ENCODE peak calls at places on chromosomes 11 and 22, in eight cellular contexts. U is activated CD4-positive, alpha-beta T cell treated with anti-CD3 and anti-CD28 coated beads, Interleukin-2, amount 10 ng/mL, durations not matched to agents 7 days and 5 days; L is brain microvascular endothelial cell; E is HuH-7; X is M059J; J is stimulated activated CD4-positive, alpha-beta T cell treated with anti-CD3 and anti-CD28 coated beads, Interleukin-4, amount 100 ng/mL, for 4 hours; T is neural crest cell; G is MM.1S. N is an unnamed sample.

GRCh38 chr11:14852571-14853177 is 39.4 kb downstream of the CYP2R1 start:
- DNase-seq in U (no peak), E (no peak), T (no peak), L (no peak), X (no peak), J (no peak), G (no peak), N (no peak)

GRCh38 chr11:120139316-120140069 is 1.6 kb upstream of the TRIM29 start:
- DNase-seq in L (no peak), E (no peak), T (no peak), G (no peak), U (no peak), J (no peak), X (no peak), N (no peak)

GRCh38 chr11:12930850-12931249 is 78.3 kb upstream of the RASSF10 start:
- DNase-seq in L (no peak), E (no peak), T (no peak), U (no peak), G (no peak), X (no peak), J (no peak), N (no peak)

GRCh38 chr11:82865841-82866240 is 34.4 kb downstream of the PRCP start:
- DNase-seq in J (no peak), L (peak), U (no peak), T (no peak), E (no peak), X (peak), G (no peak), N (no peak)

GRCh38 chr11:2483426-2483825 is 38.6 kb downstream of the KCNQ1 start:
- DNase-seq in G (peak), X (no peak), T (no peak), E (no peak), U (no peak), J (no peak), L (no peak), N (no peak)

GRCh38 chr11:41256060-41256459 is 203.4 kb downstream of the LRRC4C start:
- DNase-seq in L (no peak), G (no peak), J (no peak), T (no peak), X (no peak), E (no peak), U (no peak), N (no peak)

GRCh38 chr11:130825621-130826020 is 90.7 kb downstream of the SNX19 start:
- DNase-seq in E (no peak), G (no peak), X (no peak), J (no peak), U (no peak), L (no peak), T (no peak), N (no peak)

GRCh38 chr11:105862736-105863367 is 159.2 kb downstream of the MSANTD4 start:
- DNase-seq in E (peak), J (no peak), G (peak), L (peak), U (no peak), T (no peak), X (peak), N (no peak)

GRCh38 chr11:2419638-2420501 is 19.3 kb downstream of the TSSC4 start:
- DNase-seq in X (peak), J (peak), E (peak), U (peak), T (peak), G (peak), L (peak), N (peak)

GRCh38 chr11:12981879-12982531 is 27.1 kb upstream of the RASSF10 start:
- DNase-seq in U (no peak), E (no peak), T (no peak), X (peak), L (no peak), G (no peak), J (no peak), N (no peak)

GRCh38 chr22:39306456-39307361 is 12.7 kb downstream of the RPL3 start:
- DNase-seq in X (peak), U (peak), E (peak), L (no peak), J (no peak), G (peak), T (no peak), N (peak)

GRCh38 chr11:72589802-72590761 is 84.1 kb downstream of the PDE2A start:
- DNase-seq in X (no peak), T (peak), U (peak), E (peak), G (peak), J (peak), L (no peak), N (peak)

GRCh38 chr11:33869511-33870422 is 22.1 kb downstream of the LMO2 start:
- DNase-seq in E (no peak), G (peak), X (peak), T (peak), L (no peak), J (peak), U (no peak), N (peak)

GRCh38 chr22:39233736-39234120 is 11.1 kb downstream of the PDGFB start:
- DNase-seq in L (no peak), T (no peak), E (no peak), J (no peak), X (no peak), G (no peak), U (no peak), N (peak)

GRCh38 chr11:74717211-74717997 is 13.8 kb downstream of the CHRDL2 start:
- DNase-seq in G (no peak), U (no peak), T (no peak), J (no peak), X (no peak), E (no peak), L (no peak), N (no peak)

GRCh38 chr11:47143322-47143721 is 33.4 kb downstream of the ARFGAP2 start:
- DNase-seq in J (no peak), U (no peak), X (peak), T (no peak), G (no peak), E (no peak), L (peak), N (no peak)

GRCh38 chr11:114163231-114163631 is 103.7 kb downstream of the ZBTB16 start:
- DNase-seq in G (no peak), E (no peak), U (no peak), T (no peak), L (peak), J (no peak), X (peak), N (no peak)

GRCh38 chr11:66002648-66003225 is 434 bp downstream of the BANF1 start:
- DNase-seq in J (peak), E (peak), U (no peak), G (peak), L (no peak), T (no peak), X (peak), N (peak)

N was measured in upper lobe of left lung.